ENCODE peak calls at places on chromosomes 11 and 22, in six cellular contexts. M is epithelial cell of prostate; P is stimulated activated CD4-positive, alpha-beta T cell treated with anti-CD3 and anti-CD28 coated beads, Interleukin-12 subunit alpha, Interleukin-12 subunit beta, amount 100 ng/mL, for 4 hours; H is pancreas; F is HL-60; D is HTR-8/SVneo. A is an unnamed sample.

GRCh38 chr22:30036656-30037055 is 43.6 kb upstream of the HORMAD2 start:
- DNase-seq in M (no peak), P (no peak), H (no peak), F (no peak), D (no peak), A (no peak)

GRCh38 chr11:44950036-44950624 is 553 bp downstream of the TP53I11 start:
- DNase-seq in M (no peak), P (peak; percentile 30), H (peak; percentile 55), F (no peak), D (no peak), A (no peak)

GRCh38 chr11:93532285-93532789 is 10.9 kb downstream of the SMCO4 start:
- DNase-seq in M (no peak), P (no peak), H (no peak), F (no peak), D (no peak), A (no peak)

GRCh38 chr11:117657801-117658200 is 139.2 kb downstream of the DSCAML1 start:
- DNase-seq in M (no peak), P (no peak), H (no peak), F (no peak), D (no peak), A (no peak)

GRCh38 chr11:103798029-103798428 is 238.4 kb upstream of the DDI1 start:
- DNase-seq in M (no peak), P (no peak), H (no peak), F (no peak), D (no peak), A (peak; percentile 60)

GRCh38 chr11:573146-573759 is 3.0 kb upstream of the PHRF1 start:
- DNase-seq in M (no peak), P (no peak), H (no peak), F (no peak), D (no peak), A (no peak)

GRCh38 chr11:104529916-104530315 is 366.0 kb upstream of the PDGFD start:
- DNase-seq in M (no peak), P (no peak), H (no peak), F (no peak), D (no peak), A (no peak)

GRCh38 chr22:27480487-27480886 is 321.1 kb downstream of the MN1 start:
- DNase-seq in M (no peak), P (no peak), H (no peak), F (no peak), D (no peak), A (no peak)

GRCh38 chr22:31123292-31123602 is 481 bp downstream of the INPP5J start:
- DNase-seq in M (no peak), P (no peak), H (no peak), F (no peak), D (no peak), A (no peak)

GRCh38 chr11:104700609-104701008 is 197.7 kb downstream of the CASP12 start:
- DNase-seq in M (peak; percentile 8), P (no peak), H (no peak), F (no peak), D (peak; percentile 17), A (peak; percentile 53)

GRCh38 chr11:71454470-71455113 is 1.6 kb downstream of the NADSYN1 start:
- DNase-seq in M (no peak), P (no peak), H (no peak), F (no peak), D (no peak), A (no peak)

GRCh38 chr11:2089536-2090165 is 49.5 kb downstream of the IGF2 start:
- DNase-seq in M (no peak), P (no peak), H (no peak), F (no peak), D (peak; percentile 44), A (no peak)

A was measured in GF-D8.